ENCODE peak calls at places on chromosomes 2 and 18, in six cellular contexts. I, D, W, X, Y and Q are unnamed samples.

GRCh38 chr2:223995569-223995968 is 38.3 kb downstream of the MRPL44 start:
- DNase-seq in I (peak; percentile 80), D (no peak), W (peak; percentile 54), X (peak; percentile 84), Y (peak; percentile 29), Q (peak; percentile 57)

GRCh38 chr18:45774065-45774521 is 50.1 kb downstream of the SLC14A1 start:
- DNase-seq in I (peak; percentile 61), D (no peak), W (peak; percentile 72), X (peak; percentile 72), Y (no peak), Q (peak; percentile 61)

GRCh38 chr2:235201796-235202195 is 250.0 kb downstream of the SH3BP4 start:
- DNase-seq in I (no peak), D (no peak), W (no peak), X (peak; percentile 19), Y (no peak), Q (peak; percentile 14)

GRCh38 chr2:171056307-171056706 is 104.4 kb downstream of the TLK1 start:
- DNase-seq in I (peak; percentile 61), D (no peak), W (peak; percentile 75), X (no peak), Y (no peak), Q (peak; percentile 76)

GRCh38 chr2:18752022-18752493 is 162.7 kb upstream of the NT5C1B start:
- DNase-seq in I (peak; percentile 47), D (no peak), W (no peak), X (no peak), Y (peak; percentile 20), Q (peak; percentile 85)

GRCh38 chr2:126754240-126755004 is 98.5 kb downstream of the GYPC start:
- DNase-seq in I (no peak), D (no peak), W (no peak), X (no peak), Y (no peak), Q (no peak)

GRCh38 chr2:228613133-228613532 is 431.6 kb upstream of the SPHKAP start:
- DNase-seq in I (peak; percentile 98), D (no peak), W (peak; percentile 86), X (peak; percentile 78), Y (peak; percentile 5), Q (peak; percentile 91)

GRCh38 chr2:61151434-61151833 is 10.6 kb upstream of the C2orf74 start:
- DNase-seq in I (peak; percentile 45), D (no peak), W (peak; percentile 19), X (peak; percentile 41), Y (peak; percentile 26), Q (peak; percentile 71)

GRCh38 chr18:50340078-50340477 is 34.8 kb upstream of the SKA1 start:
- DNase-seq in I (no peak), D (no peak), W (no peak), X (no peak), Y (no peak), Q (no peak)

GRCh38 chr2:60318544-60318943 is 234.9 kb downstream of the BCL11A start:
- DNase-seq in I (no peak), D (no peak), W (no peak), X (no peak), Y (no peak), Q (no peak)

GRCh38 chr2:207884127-207884526 is 114.4 kb upstream of the FZD5 start:
- DNase-seq in I (no peak), D (no peak), W (no peak), X (no peak), Y (no peak), Q (no peak)
- TF ChIP-seq CTCF in I (no peak), D (no peak), W (no peak), X (no peak), Y (no peak), Q (no peak)

DNA sequence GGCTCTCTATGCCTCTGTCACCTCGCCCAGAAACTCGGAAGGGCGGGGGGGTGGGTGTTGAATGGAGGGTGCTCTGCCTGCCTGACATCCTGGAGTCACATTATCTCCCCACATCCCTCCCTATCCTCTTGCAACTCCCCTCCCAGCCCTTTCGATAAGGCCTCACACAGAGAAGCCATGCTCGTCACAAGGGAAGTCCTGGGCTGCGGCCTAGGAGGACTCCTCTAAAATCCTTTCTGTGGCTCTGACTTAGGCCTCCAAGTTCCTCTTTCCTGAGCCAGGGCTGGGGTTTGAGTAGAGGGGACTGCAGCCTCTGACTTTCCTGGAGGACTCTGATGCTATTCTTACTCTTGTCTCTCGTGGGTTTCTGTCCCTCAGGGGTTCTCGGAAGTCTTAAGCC is 75.0 kb upstream of the PKDCC start:
- DNase-seq in I (no peak), D (no peak), W (no peak), X (no peak), Y (no peak), Q (no peak)
- H3K4me3 ChIP-seq in I (no peak overlapping the region), D (no peak overlapping the region), W (no peak overlapping the region), X (no peak overlapping the region), Y (no peak overlapping the region), Q (no peak overlapping the region)

GRCh38 chr2:10162586-10163497 is 40.3 kb downstream of the RRM2 start:
- DNase-seq in I (no peak), D (no peak), W (no peak), X (no peak), Y (peak; percentile 27), Q (no peak)
- TF ChIP-seq CTCF in I (no peak), D (no peak), W (no peak), X (no peak), Y (peak; percentile 7), Q (peak; percentile 26)

DNA sequence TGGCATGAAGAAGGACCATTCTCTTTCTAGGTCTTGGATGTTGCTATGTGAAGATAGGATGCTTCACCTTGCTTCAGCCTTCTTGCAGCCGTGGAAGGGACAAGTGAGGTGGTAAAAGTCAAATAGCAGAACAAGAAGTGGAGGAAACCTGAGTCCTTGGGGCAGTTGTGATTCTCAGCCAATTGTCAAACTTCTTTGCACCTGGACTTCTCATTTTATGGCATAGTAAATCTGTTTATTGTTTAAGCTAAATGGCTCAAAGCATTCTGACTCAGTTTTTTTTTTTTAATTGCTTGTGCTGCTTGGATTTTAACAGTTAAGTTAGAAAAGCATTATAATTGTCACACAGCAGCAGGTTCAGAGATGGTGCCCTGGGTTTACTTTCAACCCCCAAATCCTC is 33.0 kb upstream of the ST6GAL2 start:
- DNase-seq in I (no peak), D (no peak), W (no peak), X (no peak), Y (no peak), Q (no peak)
- H3K4me3 ChIP-seq in I (no peak overlapping the region), D (no peak overlapping the region), W (no peak overlapping the region), X (no peak overlapping the region), Y (no peak overlapping the region), Q (no peak overlapping the region)

GRCh38 chr2:42554392-42554791 is 14.0 kb upstream of the MTA3 start:
- DNase-seq in I (no peak), D (no peak), W (no peak), X (no peak), Y (no peak), Q (no peak)

GRCh38 chr2:42562474-42563144 is 5.8 kb upstream of the MTA3 start:
- DNase-seq in I (no peak), D (no peak), W (no peak), X (peak; percentile 77), Y (no peak), Q (no peak)

GRCh38 chr2:42560886-42561285 is 7.5 kb upstream of the MTA3 start:
- DNase-seq in I (no peak), D (no peak), W (no peak), X (no peak), Y (no peak), Q (no peak)

GRCh38 chr2:42556351-42556890 is 12.0 kb upstream of the MTA3 start:
- DNase-seq in I (no peak), D (no peak), W (no peak), X (no peak), Y (no peak), Q (no peak)

DNA sequence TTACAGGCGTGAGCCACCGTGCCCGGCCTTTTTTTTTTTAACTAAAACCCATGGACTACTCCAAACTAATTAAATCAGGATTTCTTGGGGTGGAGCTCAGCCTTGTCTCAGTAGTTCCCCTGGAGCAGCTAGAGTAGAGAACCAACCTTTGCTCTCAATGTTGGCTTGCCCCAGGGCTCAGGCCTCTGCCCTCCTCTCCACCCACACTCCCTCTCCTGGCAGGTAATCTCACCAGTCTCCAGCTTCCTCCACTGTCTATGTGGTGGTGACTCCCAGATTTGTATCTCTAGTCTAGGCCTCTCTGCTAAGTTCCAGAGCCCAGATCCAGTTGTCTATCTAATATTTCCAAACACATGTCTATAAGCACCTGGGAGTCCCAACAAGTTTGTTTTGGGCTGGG is 9.6 kb upstream of the MTA3 start:
- DNase-seq in I (no peak), D (no peak), W (no peak), X (peak; percentile 33), Y (peak; percentile 33), Q (no peak)
- TF ChIP-seq CTCF in I (no peak), D (no peak), W (no peak), X (peak; percentile 28), Y (no peak), Q (no peak)

DNA sequence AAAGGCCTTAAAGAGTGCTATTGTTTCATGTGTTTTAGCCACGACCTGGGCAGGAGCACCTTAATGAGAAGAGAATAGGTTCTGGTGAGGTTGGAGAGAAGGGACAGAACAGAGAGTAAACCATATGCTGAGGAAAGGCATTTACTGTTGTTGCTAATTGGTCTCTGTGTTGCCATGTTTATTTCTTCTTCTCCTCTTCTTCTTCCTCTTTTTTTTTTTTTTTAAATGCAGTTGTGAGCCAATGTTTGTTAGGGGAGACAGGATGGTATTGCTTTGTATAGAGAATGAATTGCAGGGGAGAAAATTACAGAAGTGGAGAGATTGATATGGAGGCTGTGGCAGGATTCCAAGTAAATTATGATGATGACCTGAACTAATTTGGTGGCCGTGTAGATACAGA is 2.6 kb downstream of the SCN9A start:
- DNase-seq in I (no peak), D (no peak), W (no peak), X (no peak), Y (no peak), Q (no peak)
- H3K4me3 ChIP-seq in I (no peak overlapping the region), D (no peak overlapping the region), W (peak overlapping the region; percentile 34), X (no peak overlapping the region), Y (peak overlapping the region; percentile 16), Q (no peak overlapping the region)

DNA sequence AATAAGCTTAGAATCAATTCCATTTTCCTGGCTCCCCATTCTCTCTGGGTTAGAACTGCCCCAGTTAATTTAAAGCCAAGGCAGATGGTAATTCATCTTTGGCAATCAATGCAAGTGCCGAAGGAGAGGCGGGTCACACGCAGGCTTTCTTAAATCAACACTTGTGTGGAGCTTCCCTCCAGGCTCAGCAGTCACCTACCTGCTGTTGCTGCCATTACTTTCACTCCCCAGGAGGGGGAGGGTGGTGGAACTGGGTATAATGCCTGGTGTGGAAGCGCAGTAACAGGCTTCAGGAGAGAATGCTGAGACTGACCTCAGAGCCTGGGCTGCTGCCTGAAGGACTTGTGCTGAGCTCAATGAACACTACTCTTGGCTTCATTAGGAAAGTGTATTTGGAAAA is 19.2 kb downstream of the TTR start:
- DNase-seq in I (peak; percentile 5), D (no peak), W (no peak), X (peak; percentile 51), Y (peak; percentile 6), Q (peak; percentile 40)
- TF ChIP-seq CTCF in I (peak; percentile 13), D (no peak), W (no peak), X (peak; percentile 50), Y (no peak), Q (peak; percentile 51)

GRCh38 chr2:6073260-6074141 is 381.3 kb downstream of the SOX11 start:
- DNase-seq in I (no peak), D (no peak), W (peak; percentile 89), X (no peak), Y (no peak), Q (peak; percentile 75)
- H3K4me3 ChIP-seq in I (no peak overlapping the region), D (no peak overlapping the region), W (no peak overlapping the region), X (no peak overlapping the region), Y (no peak overlapping the region), Q (no peak overlapping the region)

GRCh38 chr2:149099298-149099697 is 60.8 kb downstream of the LYPD6B start:
- DNase-seq in I (no peak), D (no peak), W (no peak), X (no peak), Y (no peak), Q (no peak)
- TF ChIP-seq CTCF in I (no peak), D (no peak), W (no peak), X (no peak), Y (no peak), Q (no peak)